ENCODE peak calls at places on chromosomes 5 and 9, in seven cellular contexts. Q is ascending aorta; V is brain microvascular endothelial cell; N is heart left ventricle; Y is bronchial epithelial cell; A is trophoblast cell; X is CD4-positive, alpha-beta T cell. U is an unnamed sample.

GRCh38 chr9:80320480-80320879 is 748.7 kb downstream of the TLE4 start:
- DNase-seq in A (no peak), V (peak; percentile 31), Y (no peak), N (no peak), Q (no peak), X (no peak), U (no peak)

GRCh38 chr5:171524461-171524860 is 105.0 kb downstream of the FGF18 start:
- DNase-seq in Q (peak; percentile 63), N (no peak), Y (no peak), X (no peak), V (no peak), A (no peak), U (no peak)

GRCh38 chr5:148962200-148962550 is 100.7 kb downstream of the SH3TC2 start:
- DNase-seq in X (no peak), A (no peak), Y (no peak), N (no peak), V (no peak), Q (no peak), U (no peak)

GRCh38 chr5:53331463-53331862 is 149.0 kb upstream of the FST start:
- DNase-seq in Q (no peak), A (no peak), V (peak; percentile 77), X (no peak), N (no peak), Y (peak; percentile 99), U (no peak)

GRCh38 chr9:93676310-93677054 is 100.1 kb downstream of the PHF2 start:
- DNase-seq in Q (peak; percentile 60), N (peak; percentile 60), X (no peak), Y (no peak), A (no peak), V (no peak), U (peak; percentile 26)

GRCh38 chr9:5442400-5443011 is 4.8 kb upstream of the PLGRKT start:
- DNase-seq in V (peak; percentile 41), Q (no peak), X (no peak), A (peak; percentile 29), N (no peak), Y (peak; percentile 65), U (peak; percentile 16)

GRCh38 chr9:26086396-26086795 is 408.2 kb upstream of the TUSC1 start:
- DNase-seq in X (no peak), Q (no peak), N (no peak), Y (no peak), A (no peak), V (no peak), U (no peak)

GRCh38 chr9:20119566-20119965 is 330.7 kb upstream of the SLC24A2 start:
- DNase-seq in V (no peak), X (no peak), Y (no peak), N (no peak), Q (no peak), A (no peak), U (no peak)

GRCh38 chr5:146342519-146342881 is 3.9 kb downstream of the POU4F3 start:
- DNase-seq in A (no peak), X (no peak), Y (no peak), V (no peak), N (no peak), Q (no peak), U (peak; percentile 48)

GRCh38 chr5:146344155-146345118 is 5.8 kb downstream of the POU4F3 start:
- DNase-seq in N (no peak), Y (no peak), Q (no peak), X (no peak), V (no peak), A (peak; percentile 25), U (peak; percentile 93)

GRCh38 chr5:146345578-146346366 is 7.1 kb downstream of the POU4F3 start:
- DNase-seq in V (no peak), Y (no peak), X (no peak), A (no peak), N (no peak), Q (no peak), U (peak; percentile 81)

GRCh38 chr5:146342882-146343865 is 4.5 kb downstream of the POU4F3 start:
- DNase-seq in N (no peak), Y (no peak), Q (no peak), V (no peak), A (no peak), X (no peak), U (peak; percentile 59)

DNA sequence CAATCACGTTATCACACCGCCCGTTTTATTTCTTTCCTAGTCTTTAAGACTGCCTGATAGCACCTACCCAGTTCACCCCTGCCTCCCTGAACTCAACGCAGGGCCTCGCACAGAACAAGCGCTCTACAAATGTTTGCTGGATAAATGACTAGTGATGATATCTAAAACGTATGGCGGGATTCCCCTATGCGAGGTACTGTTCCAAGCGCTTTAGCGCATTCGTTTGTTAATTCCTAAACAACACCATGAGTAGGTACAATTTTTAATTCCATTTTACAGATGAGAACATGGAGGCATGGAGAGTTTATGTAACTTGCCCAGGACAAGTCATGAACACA is 6.6 kb downstream of the POU4F3 start:
- DNase-seq in A (no peak), V (no peak), Q (no peak), Y (no peak), N (no peak), X (no peak), U (peak; percentile 45)
- H3K27me3 ChIP-seq in A (peaks cover 62% of the 10 kb centered on the region), V (peaks cover 75% of the 10 kb centered on the region), Q (peaks cover 5% of the 10 kb centered on the region), Y (peaks cover 53% of the 10 kb centered on the region), N (peaks cover 71% of the 10 kb centered on the region), X (peaks cover 70% of the 10 kb centered on the region), U (peaks cover 87% of the 10 kb centered on the region)

GRCh38 chr5:1299511-1299850 is 4.6 kb upstream of the TERT start:
- DNase-seq in X (no peak), V (no peak), Y (no peak), A (no peak), Q (peak; percentile 61), N (peak; percentile 15), U (no peak)
- H3K27me3 ChIP-seq in X (no peaks in the 10 kb centered on the region), V (peaks cover 26% of the 10 kb centered on the region), Y (no peaks in the 10 kb centered on the region), A (peaks cover 16% of the 10 kb centered on the region), Q (no peaks in the 10 kb centered on the region), N (peaks cover 17% of the 10 kb centered on the region), U (peaks cover 8% of the 10 kb centered on the region)

DNA sequence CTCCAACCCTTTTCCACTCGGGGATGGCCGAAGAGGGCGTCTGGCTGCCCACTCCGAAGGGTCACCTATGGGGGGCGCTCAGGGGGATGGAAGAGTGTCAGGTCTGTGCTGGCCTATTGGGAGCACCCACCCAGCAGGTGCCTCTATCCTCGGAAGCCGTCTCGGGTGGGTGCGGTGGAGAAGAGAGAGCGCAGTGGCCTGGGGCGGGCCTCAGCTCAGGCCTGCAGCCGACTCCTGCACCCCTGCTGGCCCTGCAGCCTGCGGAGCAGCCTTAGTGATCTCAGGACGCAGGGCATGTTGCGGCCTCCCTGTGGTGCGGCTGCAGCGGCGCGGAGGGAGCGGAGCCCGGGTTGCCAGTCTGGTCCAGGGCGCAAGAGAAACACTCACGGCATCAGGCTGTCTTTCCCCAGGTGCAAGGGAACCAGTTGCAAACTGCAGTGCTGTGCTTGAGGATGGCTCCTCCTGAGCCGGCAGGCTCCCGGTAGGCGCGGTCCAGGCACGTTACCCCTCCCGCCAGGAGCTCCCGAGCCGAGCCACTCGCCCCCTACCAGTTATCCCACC is 1.5 kb upstream of the IRX2 start:
- DNase-seq in V (no peak), A (no peak), X (no peak), N (no peak), Q (no peak), Y (no peak), U (peak; percentile 74)
- H3K27me3 ChIP-seq in V (peaks cover 69% of the 10 kb centered on the region), A (peaks cover 2% of the 10 kb centered on the region), X (peaks cover 74% of the 10 kb centered on the region), N (peaks cover 89% of the 10 kb centered on the region), Q (peaks cover 29% of the 10 kb centered on the region), Y (no peaks in the 10 kb centered on the region), U (peaks cover 67% of the 10 kb centered on the region)

GRCh38 chr5:173327084-173327947 is 898 bp downstream of the STC2 start:
- DNase-seq in A (peak; percentile 37), N (no peak), X (no peak), Y (no peak), V (peak; percentile 54), Q (peak; percentile 56), U (peak; percentile 82)
- H3K27me3 ChIP-seq in A (peaks cover 4% of the 10 kb centered on the region), N (no peaks in the 10 kb centered on the region), X (peaks cover 73% of the 10 kb centered on the region), Y (no peaks in the 10 kb centered on the region), V (no peaks in the 10 kb centered on the region), Q (peaks cover 4% of the 10 kb centered on the region), U (peaks cover 22% of the 10 kb centered on the region)

GRCh38 chr9:14415947-14416346 is 102.0 kb upstream of the NFIB start:
- DNase-seq in V (peak; percentile 70), N (no peak), A (no peak), Y (peak; percentile 43), Q (no peak), X (no peak), U (no peak)

GRCh38 chr9:14418262-14419200 is 104.6 kb upstream of the NFIB start:
- DNase-seq in X (no peak), N (no peak), V (no peak), Q (no peak), Y (no peak), A (no peak), U (no peak)

GRCh38 chr9:14417230-14417629 is 103.3 kb upstream of the NFIB start:
- DNase-seq in Y (peak; percentile 12), A (no peak), V (peak; percentile 26), N (no peak), Q (no peak), X (no peak), U (no peak)

GRCh38 chr9:14412778-14413177 is 98.8 kb upstream of the NFIB start:
- DNase-seq in N (no peak), V (no peak), Y (no peak), A (no peak), Q (no peak), X (no peak), U (no peak)

DNA sequence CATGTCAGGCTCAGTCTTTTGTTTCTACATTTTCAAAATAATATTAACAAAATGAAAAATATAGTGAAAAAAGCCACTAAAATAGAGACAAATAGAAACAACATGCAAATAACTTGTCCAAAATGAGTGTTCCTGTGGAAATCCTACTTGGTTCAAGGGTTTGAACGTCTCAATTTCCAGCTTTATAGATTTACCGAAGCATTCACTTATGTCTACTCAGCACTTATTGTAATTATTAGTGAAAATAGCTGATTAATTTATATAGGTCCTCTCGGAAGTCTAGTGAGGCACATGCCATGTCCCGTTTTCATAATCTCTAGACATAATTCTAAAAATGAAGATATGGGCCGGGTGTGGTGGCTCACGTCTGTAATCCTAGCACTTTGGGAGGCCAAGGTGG is 99.9 kb upstream of the NFIB start:
- DNase-seq in A (no peak), V (no peak), Y (no peak), Q (no peak), X (no peak), N (no peak), U (no peak)
- H3K27me3 ChIP-seq in A (no peaks in the 10 kb centered on the region), V (peaks cover 20% of the 10 kb centered on the region), Y (no peaks in the 10 kb centered on the region), Q (no peaks in the 10 kb centered on the region), X (no peaks in the 10 kb centered on the region), N (no peaks in the 10 kb centered on the region), U (no peaks in the 10 kb centered on the region)

GRCh38 chr9:135766707-135767106 is 64.7 kb downstream of the KCNT1 start:
- DNase-seq in Y (no peak), N (no peak), A (no peak), V (no peak), Q (no peak), X (no peak), U (no peak)
- H3K27me3 ChIP-seq in Y (no peaks in the 10 kb centered on the region), N (no peaks in the 10 kb centered on the region), A (no peaks in the 10 kb centered on the region), V (no peaks in the 10 kb centered on the region), Q (no peaks in the 10 kb centered on the region), X (no peaks in the 10 kb centered on the region), U (no peaks in the 10 kb centered on the region)

GRCh38 chr5:135047347-135047695 is 13.3 kb upstream of the PITX1 start:
- DNase-seq in V (no peak), X (no peak), N (peak; percentile 26), A (no peak), Y (no peak), Q (no peak), U (peak; percentile 26)
- H3K27me3 ChIP-seq in V (peaks cover 69% of the 10 kb centered on the region), X (peaks cover 79% of the 10 kb centered on the region), N (peaks cover 44% of the 10 kb centered on the region), A (peaks cover 44% of the 10 kb centered on the region), Y (peaks cover 3% of the 10 kb centered on the region), Q (no peaks in the 10 kb centered on the region), U (peaks cover 83% of the 10 kb centered on the region)